ENCODE peak calls at places on chromosomes 16 and 17, in five cellular contexts. Q is HFF-Myc; C is Calu3; Z is activated effector memory CD4-positive, alpha-beta T cell treated with Interleukin-2 at 50 U/mL for 16 hours; T is GDM1. P is an unnamed sample.

GRCh38 chr16:11524098-11524760 is 62.5 kb downstream of the LITAF start:
- DNase-seq in Q (no peak), C (no peak), Z (no peak), T (no peak), P (no peak)

GRCh38 chr16:81493755-81494433 is 49.3 kb downstream of the CMIP start:
- DNase-seq in Q (peak), C (peak), Z (no peak), T (no peak), P (peak)

GRCh38 chr16:30875881-30876791 is 17.7 kb downstream of the BCL7C start:
- DNase-seq in Q (no peak), C (no peak), Z (peak), T (no peak), P (no peak)

GRCh38 chr16:50040028-50040427 is 15.0 kb downstream of the CNEP1R1 start:
- DNase-seq in Q (no peak), C (no peak), Z (no peak), T (no peak), P (no peak)

GRCh38 chr16:81694494-81695285 is 84.4 kb upstream of the PLCG2 start:
- DNase-seq in Q (no peak), C (no peak), Z (no peak), T (no peak), P (no peak)

GRCh38 chr16:57061084-57061905 is 31.1 kb upstream of the CPNE2 start:
- DNase-seq in Q (peak), C (peak), Z (no peak), T (no peak), P (no peak)

GRCh38 chr17:65990593-65990992 is 201.3 kb downstream of the CEP112 start:
- DNase-seq in Q (no peak), C (no peak), Z (no peak), T (no peak), P (no peak)

GRCh38 chr16:50692999-50693781 is at the start of gene NOD2:
- DNase-seq in Q (no peak), C (peak), Z (no peak), T (no peak), P (peak)

GRCh38 chr16:16930309-16931000 is 540.3 kb downstream of the XYLT1 start:
- DNase-seq in Q (no peak), C (no peak), Z (no peak), T (no peak), P (no peak)

GRCh38 chr17:5097101-5097834 is 14.4 kb downstream of the ZNF232 start:
- DNase-seq in Q (no peak), C (no peak), Z (no peak), T (no peak), P (no peak)

GRCh38 chr17:17041571-17042380 is 481 bp upstream of the MPRIP start:
- DNase-seq in Q (peak), C (peak), Z (peak), T (peak), P (peak)

GRCh38 chr16:85462405-85463227 is 150.5 kb upstream of the GSE1 start:
- DNase-seq in Q (no peak), C (no peak), Z (no peak), T (no peak), P (no peak)

GRCh38 chr16:81632392-81633146 is 146.5 kb upstream of the PLCG2 start:
- DNase-seq in Q (no peak), C (peak), Z (peak), T (peak), P (peak)

GRCh38 chr17:38893113-38893512 is 23.3 kb downstream of the LASP1 start:
- DNase-seq in Q (no peak), C (no peak), Z (no peak), T (no peak), P (no peak)

GRCh38 chr17:61412860-61413653 is 13.4 kb downstream of the TBX2 start:
- DNase-seq in Q (no peak), C (no peak), Z (no peak), T (no peak), P (peak)

GRCh38 chr17:79000396-79001189 is 9.0 kb downstream of the CANT1 start:
- DNase-seq in Q (no peak), C (no peak), Z (no peak), T (no peak), P (no peak)

GRCh38 chr17:75031972-75032895 is 14.5 kb downstream of the ATP5PD start:
- DNase-seq in Q (no peak), C (peak), Z (peak), T (peak), P (peak)

GRCh38 chr16:49596119-49596518 is 222.5 kb downstream of the C16orf78 start:
- DNase-seq in Q (no peak), C (no peak), Z (no peak), T (peak), P (no peak)

GRCh38 chr17:50117202-50118040 is 12.5 kb downstream of the SAMD14 start:
- DNase-seq in Q (no peak), C (peak), Z (peak), T (no peak), P (peak)

GRCh38 chr17:67624886-67625656 is 92.7 kb upstream of the NOL11 start:
- DNase-seq in Q (no peak), C (no peak), Z (no peak), T (no peak), P (no peak)

GRCh38 chr17:60231234-60231633 is 81.5 kb downstream of the CA4 start:
- DNase-seq in Q (no peak), C (no peak), Z (no peak), T (no peak), P (peak)

GRCh38 chr16:76614255-76614654 is 337.1 kb downstream of the CNTNAP4 start:
- DNase-seq in Q (no peak), C (no peak), Z (no peak), T (no peak), P (no peak)

GRCh38 chr17:81397314-81398169 is 2.3 kb downstream of the BAHCC1 start:
- DNase-seq in Q (no peak), C (no peak), Z (no peak), T (no peak), P (peak)

GRCh38 chr16:28569011-28569410 is 15.3 kb downstream of the SGF29 start:
- DNase-seq in Q (no peak), C (no peak), Z (no peak), T (no peak), P (no peak)

GRCh38 chr17:19002805-19003542 is 1.6 kb downstream of the FAM83G start:
- DNase-seq in Q (no peak), C (no peak), Z (no peak), T (no peak), P (no peak)

GRCh38 chr17:29682987-29683386 is 60.3 kb upstream of the CORO6 start:
- DNase-seq in Q (peak), C (no peak), Z (no peak), T (no peak), P (no peak)

GRCh38 chr16:69833791-69834282 is 71.7 kb downstream of the WWP2 start:
- DNase-seq in Q (no peak), C (no peak), Z (no peak), T (no peak), P (no peak)

GRCh38 chr16:30358990-30359870 is 4.1 kb upstream of the CD2BP2 start:
- DNase-seq in Q (no peak), C (no peak), Z (no peak), T (no peak), P (no peak)

GRCh38 chr17:64077409-64077808 is 52.5 kb downstream of the ERN1 start:
- DNase-seq in Q (no peak), C (no peak), Z (no peak), T (no peak), P (no peak)

GRCh38 chr17:32298721-32299578 is 33.3 kb downstream of the RHBDL3 start:
- DNase-seq in Q (no peak), C (no peak), Z (no peak), T (no peak), P (no peak)

GRCh38 chr16:4298761-4299522 is 16.9 kb upstream of the GLIS2 start:
- DNase-seq in Q (peak), C (peak), Z (no peak), T (no peak), P (peak)

GRCh38 chr16:11190585-11191565 is 65.1 kb downstream of the SOCS1 start:
- DNase-seq in Q (no peak), C (no peak), Z (no peak), T (no peak), P (no peak)

GRCh38 chr17:67157732-67158639 is 87.0 kb downstream of the HELZ start:
- DNase-seq in Q (no peak), C (no peak), Z (no peak), T (no peak), P (peak)

GRCh38 chr16:17368511-17368910 is 102.2 kb downstream of the XYLT1 start:
- DNase-seq in Q (no peak), C (no peak), Z (no peak), T (no peak), P (no peak)